ENCODE peak calls at places on chromosomes 16 and 17, in eight cellular contexts. Y is AG04450, L is BJ, A is cardiac muscle cell, G is adrenal gland, O is neural progenitor cell, B is AG04449, C is HCT116. I is an unnamed sample.

GRCh38 chr16:14378684-14379467 is 251.2 kb downstream of the PARN start:
- DNase-seq in G (no peak), C (no peak), B (no peak), Y (no peak), L (no peak), O (no peak), A (peak), I (no peak)

GRCh38 chr16:19861811-19862327 is 22.8 kb downstream of the GPRC5B start:
- DNase-seq in Y (no peak), L (no peak), G (no peak), A (peak), B (no peak), O (peak), C (no peak), I (no peak)

GRCh38 chr16:30997887-30998711 is 12.3 kb downstream of the STX1B start:
- DNase-seq in O (no peak), Y (peak), B (no peak), G (peak), C (peak), A (peak), L (peak), I (peak)

GRCh38 chr17:21289902-21290571 is 5.5 kb downstream of the MAP2K3 start:
- DNase-seq in A (peak), L (no peak), G (no peak), Y (no peak), C (no peak), O (no peak), B (no peak), I (no peak)

GRCh38 chr16:29306953-29307597 is 99.4 kb downstream of the NPIPB11 start:
- DNase-seq in C (no peak), B (no peak), O (no peak), L (no peak), Y (no peak), G (no peak), A (no peak), I (no peak)

GRCh38 chr16:89156740-89157645 is 14.6 kb upstream of the CDH15 start:
- DNase-seq in A (no peak), G (no peak), Y (no peak), C (no peak), L (no peak), B (no peak), O (no peak), I (no peak)

GRCh38 chr17:50201226-50201854 is at the start of gene COL1A1:
- DNase-seq in Y (no peak), L (no peak), G (peak), B (no peak), O (peak), C (no peak), A (peak), I (no peak)

GRCh38 chr17:12958786-12959185 is 59.0 kb downstream of the ELAC2 start:
- DNase-seq in Y (no peak), L (no peak), B (peak), C (no peak), G (no peak), A (no peak), O (no peak), I (no peak)

GRCh38 chr17:6079155-6079554 is 9.0 kb downstream of the WSCD1 start:
- DNase-seq in O (peak), Y (no peak), G (peak), B (no peak), A (no peak), C (no peak), L (no peak), I (no peak)

GRCh38 chr16:57165923-57166322 is 19.9 kb downstream of the PSME3IP1 start:
- DNase-seq in Y (no peak), C (no peak), A (peak), G (no peak), O (no peak), L (no peak), B (no peak), I (no peak)

GRCh38 chr16:51408357-51408756 is 257.3 kb upstream of the SALL1 start:
- DNase-seq in A (no peak), L (no peak), B (no peak), G (no peak), C (no peak), Y (no peak), O (no peak), I (no peak)

GRCh38 chr16:84475643-84476240 is 28.7 kb downstream of the MEAK7 start:
- DNase-seq in A (no peak), B (no peak), L (no peak), C (no peak), O (no peak), G (no peak), Y (no peak), I (no peak)

GRCh38 chr16:10045947-10046346 is 136.3 kb downstream of the GRIN2A start:
- DNase-seq in Y (no peak), C (no peak), A (no peak), O (no peak), G (no peak), B (no peak), L (no peak), I (no peak)

GRCh38 chr17:37689317-37689716 is 46.1 kb upstream of the DDX52 start:
- DNase-seq in O (no peak), B (no peak), A (no peak), Y (no peak), G (no peak), C (no peak), L (no peak), I (no peak)

GRCh38 chr16:47467501-47467900 is 6.4 kb downstream of the PHKB start:
- DNase-seq in O (no peak), B (no peak), G (no peak), Y (no peak), L (no peak), A (no peak), C (no peak), I (no peak)

GRCh38 chr16:9484901-9485300 is 393.5 kb downstream of the HAPSTR1 start:
- DNase-seq in O (no peak), B (no peak), Y (no peak), C (no peak), L (no peak), G (no peak), A (no peak), I (no peak)

GRCh38 chr17:82973456-82974135 is 105.8 kb upstream of the METRNL start:
- DNase-seq in Y (no peak), B (no peak), G (no peak), A (no peak), L (no peak), C (no peak), O (no peak), I (no peak)

GRCh38 chr17:35588196-35588920 is 1.2 kb downstream of the AP2B1 start:
- DNase-seq in O (no peak), G (no peak), Y (no peak), A (peak), L (no peak), C (peak), B (peak), I (no peak)
- H3K4me3 ChIP-seq in O (peak), G (no peak), Y (peak), A (peak), L (peak), C (peak), B (peak), I (peak)

GRCh38 chr17:3723556-3724372 is at the start of gene HASPIN:
- DNase-seq in L (no peak), Y (peak), B (no peak), A (peak), O (peak), G (peak), C (peak), I (peak)
- TF ChIP-seq CTCF in L (peak), Y (peak), B (peak), A (peak), O (peak), G (peak), C (no peak), I (peak)

GRCh38 chr16:50274771-50275415 is 8.5 kb downstream of the ADCY7 start:
- DNase-seq in G (no peak), C (no peak), Y (no peak), O (no peak), A (no peak), L (no peak), B (no peak), I (no peak)
- H3K4me3 ChIP-seq in G (no peak), C (no peak), Y (no peak), O (no peak), A (no peak), L (no peak), B (no peak), I (no peak)

DNA sequence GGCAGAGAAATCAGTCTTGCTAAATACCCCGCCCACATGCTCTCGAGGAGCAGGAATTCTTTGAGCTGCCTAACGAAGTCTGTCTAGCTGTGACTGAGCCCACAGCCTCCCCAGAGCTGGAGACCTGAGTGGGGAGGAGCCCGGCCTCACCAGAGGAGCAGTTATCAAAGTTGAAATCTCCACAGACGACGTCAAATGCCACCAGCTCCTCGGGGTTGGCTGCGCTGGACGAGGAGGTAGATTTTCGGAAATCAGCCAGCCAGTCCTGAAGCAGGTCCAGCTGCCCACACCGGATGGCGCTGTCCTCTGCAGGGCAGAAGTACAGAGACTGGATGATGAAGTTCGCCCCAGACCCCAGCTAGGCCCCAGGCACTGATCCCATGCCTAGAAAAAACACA is 53.8 kb downstream of the PRMT7 start:
- DNase-seq in Y (no peak), A (peak), C (no peak), G (no peak), O (no peak), B (no peak), L (no peak), I (no peak)
- TF ChIP-seq CTCF in Y (peak), A (peak), C (peak), G (no peak), O (peak), B (no peak), L (peak), I (peak)

GRCh38 chr17:77086433-77087010 is 54.2 kb upstream of the SEC14L1 start:
- DNase-seq in B (no peak), Y (peak), L (no peak), C (peak), O (peak), G (peak), A (peak), I (no peak)

GRCh38 chr17:77088455-77089117 is 52.2 kb upstream of the SEC14L1 start:
- DNase-seq in A (peak), L (peak), C (peak), Y (peak), O (peak), G (peak), B (peak), I (peak)

GRCh38 chr17:77085916-77086432 is 54.8 kb upstream of the SEC14L1 start:
- DNase-seq in Y (no peak), G (peak), A (no peak), O (no peak), L (no peak), C (no peak), B (no peak), I (no peak)

GRCh38 chr17:77089118-77089477 is 51.7 kb upstream of the SEC14L1 start:
- DNase-seq in Y (no peak), A (no peak), B (no peak), C (no peak), L (no peak), G (no peak), O (no peak), I (no peak)

GRCh38 chr17:77087650-77088454 is 52.9 kb upstream of the SEC14L1 start:
- DNase-seq in B (no peak), L (no peak), G (no peak), C (no peak), A (no peak), Y (no peak), O (no peak), I (no peak)
- H3K4me3 ChIP-seq in B (peak), L (peak), G (peak), C (peak), A (peak), Y (peak), O (peak), I (peak)

I was measured in HFF-Myc.